ENCODE peak calls at places on chromosomes 5 and 9, in four cellular contexts. L is RPMI8226, H is HS-5, O is progenitor cell of endocrine pancreas. K is an unnamed sample.

GRCh38 chr5:55636177-55636576 is 75.9 kb downstream of the SLC38A9 start:
- DNase-seq in L (no peak), H (no peak), O (no peak), K (peak)

GRCh38 chr5:154165886-154166285 is 24.6 kb upstream of the GALNT10 start:
- DNase-seq in L (no peak), H (no peak), O (no peak), K (no peak)

GRCh38 chr9:114694719-114695269 is 12.8 kb upstream of the TEX48 start:
- DNase-seq in L (no peak), H (no peak), O (no peak), K (no peak)

GRCh38 chr5:124923131-124923530 is 176.7 kb upstream of the ZNF608 start:
- DNase-seq in L (peak), H (no peak), O (no peak), K (no peak)

GRCh38 chr9:123318961-123319421 is 37.0 kb upstream of the CRB2 start:
- DNase-seq in L (no peak), H (no peak), O (no peak), K (peak)

GRCh38 chr9:112570731-112571167 is 84.1 kb downstream of the KIAA1958 start:
- DNase-seq in L (no peak), H (no peak), O (no peak), K (no peak)

GRCh38 chr5:16889203-16889971 is 46.7 kb downstream of the MYO10 start:
- DNase-seq in L (no peak), H (peak), O (no peak), K (peak)

GRCh38 chr9:19074229-19074628 is 25.0 kb downstream of the RRAGA start:
- DNase-seq in L (no peak), H (no peak), O (no peak), K (no peak)

GRCh38 chr5:31758803-31759425 is 120.0 kb downstream of the PDZD2 start:
- DNase-seq in L (no peak), H (no peak), O (no peak), K (no peak)

GRCh38 chr5:145680169-145680568 is 155.0 kb downstream of the PRELID2 start:
- DNase-seq in L (no peak), H (no peak), O (no peak), K (no peak)

GRCh38 chr5:14705556-14705955 is 41.0 kb downstream of the OTULIN start:
- DNase-seq in L (no peak), H (no peak), O (no peak), K (no peak)

GRCh38 chr9:86303316-86303975 is 21.1 kb upstream of the ISCA1 start:
- DNase-seq in L (no peak), H (no peak), O (no peak), K (no peak)

GRCh38 chr5:13746026-13746425 is 198.5 kb downstream of the DNAH5 start:
- DNase-seq in L (no peak), H (no peak), O (no peak), K (no peak)

GRCh38 chr5:98772415-98773213 is 849 bp upstream of the RGMB start:
- DNase-seq in L (peak), H (no peak), O (peak), K (peak)

GRCh38 chr5:146965781-146966659 is 87.5 kb upstream of the PPP2R2B start:
- DNase-seq in L (peak), H (peak), O (peak), K (peak)